ENCODE peak calls at places on chromosome 21, in five cellular contexts. W is CD4-positive, alpha-beta memory T cell; K is CD8-positive, alpha-beta memory T cell; U is A549; E is lower lobe of right lung. J is an unnamed sample.

GRCh38 chr21:26800455-26801454 is 44.5 kb downstream of the ADAMTS1 start:
- DNase-seq in U (no peak), K (no peak), W (no peak), E (no peak), J (no peak)

GRCh38 chr21:17726047-17726446 is 93.1 kb downstream of the C21orf91 start:
- DNase-seq in W (no peak), U (no peak), K (no peak), E (no peak), J (no peak)

GRCh38 chr21:19049567-19049966 is 646.0 kb upstream of the TMPRSS15 start:
- DNase-seq in E (no peak), U (no peak), K (no peak), W (no peak), J (no peak)

GRCh38 chr21:46489162-46489663 is 30.5 kb downstream of the DIP2A start:
- DNase-seq in W (no peak), K (no peak), E (no peak), U (no peak), J (no peak)

GRCh38 chr21:31564439-31564838 is 95.1 kb upstream of the SOD1 start:
- DNase-seq in U (no peak), K (no peak), E (no peak), W (no peak), J (peak; percentile 30)

GRCh38 chr21:25385912-25386474 is 221.3 kb downstream of the MRPL39 start:
- DNase-seq in K (peak; percentile 17), W (peak; percentile 31), U (peak; percentile 4), E (no peak), J (peak; percentile 43)

GRCh38 chr21:36661511-36662309 is 37.2 kb upstream of the SIM2 start:
- DNase-seq in K (no peak), W (no peak), E (no peak), U (peak; percentile 19), J (peak; percentile 39)

GRCh38 chr21:46202592-46203202 is 18.4 kb upstream of the SPATC1L start:
- DNase-seq in W (no peak), K (no peak), U (no peak), E (peak; percentile 19), J (no peak)

GRCh38 chr21:32190491-32191144 is 88.2 kb downstream of the MIS18A start:
- DNase-seq in U (no peak), E (no peak), K (no peak), W (no peak), J (no peak)

GRCh38 chr21:29418813-29419212 is 120.1 kb downstream of the BACH1 start:
- DNase-seq in W (no peak), U (no peak), E (no peak), K (no peak), J (no peak)

GRCh38 chr21:22258821-22259220 is 1260.6 kb downstream of the NCAM2 start:
- DNase-seq in U (no peak), W (no peak), E (no peak), K (no peak), J (no peak)

GRCh38 chr21:38987551-38988210 is 182.0 kb downstream of the ETS2 start:
- DNase-seq in W (no peak), E (no peak), U (no peak), K (no peak), J (no peak)

GRCh38 chr21:38989745-38990423 is 184.2 kb downstream of the ETS2 start:
- DNase-seq in U (no peak), K (no peak), W (no peak), E (no peak), J (peak; percentile 71)

GRCh38 chr21:38990424-38990794 is 184.7 kb downstream of the ETS2 start:
- DNase-seq in U (no peak), K (no peak), E (no peak), W (no peak), J (no peak)

GRCh38 chr21:38988211-38989096 is 182.7 kb downstream of the ETS2 start:
- DNase-seq in K (no peak), E (no peak), U (no peak), W (no peak), J (no peak)

DNA sequence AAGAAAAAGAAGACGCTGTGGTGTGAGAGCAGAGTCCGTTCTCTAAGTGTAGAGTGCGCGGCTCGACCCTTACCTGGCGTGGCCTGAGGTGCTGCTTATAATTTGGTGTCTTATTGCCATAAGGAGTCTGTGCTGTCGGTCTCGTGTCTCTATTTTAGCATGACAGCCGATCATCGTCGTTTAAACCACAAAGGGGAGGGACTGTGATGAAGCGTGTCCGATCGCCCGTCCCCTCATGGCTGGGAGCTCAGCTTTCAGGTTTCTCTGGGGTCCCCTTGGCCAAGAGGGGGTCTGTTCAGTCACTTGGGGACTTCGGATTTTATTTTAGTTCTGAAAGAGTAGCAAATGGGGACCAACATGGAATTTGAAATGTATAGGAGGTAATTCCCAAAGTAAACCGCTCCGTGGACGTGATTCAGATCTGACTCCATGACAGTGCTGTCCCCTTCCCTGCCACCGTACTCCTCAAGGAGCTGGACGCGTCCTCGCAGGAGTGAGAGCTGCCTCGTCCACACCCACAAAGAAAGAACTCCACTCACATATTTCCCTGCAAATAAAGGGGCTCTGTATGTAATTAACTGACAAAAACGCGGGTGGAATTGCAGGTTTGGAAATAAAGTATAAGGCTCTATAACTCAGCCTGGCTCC is 183.5 kb downstream of the ETS2 start:
- DNase-seq in U (no peak), E (no peak), W (no peak), K (no peak), J (no peak)
- H3K4me1 ChIP-seq in U (peaks cover 13% of the 10 kb centered on the region), E (peaks cover 97% of the 10 kb centered on the region), W (no peaks in the 10 kb centered on the region), K (no peaks in the 10 kb centered on the region), J (peaks cover 76% of the 10 kb centered on the region)

GRCh38 chr21:37717534-37717933 is 198.7 kb downstream of the KCNJ6 start:
- DNase-seq in K (no peak), E (no peak), W (no peak), U (no peak), J (no peak)
- H3K4me1 ChIP-seq in K (no peaks in the 10 kb centered on the region), E (no peaks in the 10 kb centered on the region), W (no peaks in the 10 kb centered on the region), U (no peaks in the 10 kb centered on the region), J (no peaks in the 10 kb centered on the region)

GRCh38 chr21:15001113-15001512 is 63.7 kb downstream of the NRIP1 start:
- DNase-seq in W (no peak), K (no peak), U (no peak), E (no peak), J (no peak)
- H3K4me1 ChIP-seq in W (peaks cover 11% of the 10 kb centered on the region), K (peaks cover 13% of the 10 kb centered on the region), U (peaks cover 88% of the 10 kb centered on the region), E (peaks cover 34% of the 10 kb centered on the region), J (peaks cover 43% of the 10 kb centered on the region)

GRCh38 chr21:33197546-33197945 is 32.2 kb upstream of the IFNAR2 start:
- DNase-seq in K (no peak), E (no peak), W (no peak), U (no peak), J (peak; percentile 18)

GRCh38 chr21:33196956-33197374 is 32.8 kb upstream of the IFNAR2 start:
- DNase-seq in K (peak; percentile 40), U (peak; percentile 36), W (peak; percentile 48), E (peak; percentile 70), J (peak; percentile 40)

GRCh38 chr21:33199516-33200217 is 30.1 kb upstream of the IFNAR2 start:
- DNase-seq in E (no peak), K (peak; percentile 74), W (peak; percentile 87), U (peak; percentile 69), J (peak; percentile 79)

GRCh38 chr21:33201945-33202344 is 27.8 kb upstream of the IFNAR2 start:
- DNase-seq in W (no peak), U (no peak), K (no peak), E (no peak), J (peak; percentile 31)

DNA sequence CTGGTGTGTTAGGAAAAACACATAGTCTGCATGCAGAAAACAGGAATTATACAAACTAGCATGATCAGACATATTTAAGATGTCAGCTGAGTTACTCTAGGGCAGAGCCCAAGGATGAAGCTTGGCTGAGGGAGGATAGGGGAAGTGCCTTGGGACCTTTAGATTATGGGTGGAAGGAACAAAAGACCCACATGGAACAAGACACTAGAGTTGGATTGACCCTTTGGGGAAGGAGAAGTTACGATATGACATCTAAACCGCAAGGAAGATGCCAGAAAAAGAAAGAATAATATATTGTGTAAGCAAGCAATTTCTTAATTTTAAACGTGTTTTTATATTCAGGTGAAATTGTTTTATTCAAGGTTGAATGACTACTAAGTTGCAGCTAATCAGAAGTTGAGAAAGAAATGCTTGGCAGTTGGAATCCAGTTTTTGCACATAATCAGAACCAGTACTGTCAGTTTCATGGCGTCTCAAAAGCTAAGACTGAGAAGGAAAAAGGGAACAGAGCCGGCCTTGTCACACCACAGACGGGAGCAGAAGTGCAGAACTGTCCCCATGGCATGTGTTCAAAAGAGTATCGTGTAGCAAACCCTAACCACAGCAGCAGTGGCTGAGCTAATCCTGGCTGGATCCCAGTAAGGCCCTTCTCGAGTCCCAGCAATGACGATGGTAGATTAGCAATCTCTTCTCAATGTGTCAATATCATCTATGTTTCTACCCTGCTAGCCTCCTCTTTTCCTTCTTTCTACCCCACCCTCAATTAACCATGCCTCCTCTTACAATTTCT is 31.2 kb upstream of the IFNAR2 start:
- DNase-seq in W (no peak), E (peak; percentile 76), U (no peak), K (no peak), J (no peak)
- H3K4me1 ChIP-seq in W (peaks cover 16% of the 10 kb centered on the region), E (peaks cover 46% of the 10 kb centered on the region), U (peaks cover 30% of the 10 kb centered on the region), K (peaks cover 7% of the 10 kb centered on the region), J (peaks cover under 1% of the 10 kb centered on the region)

GRCh38 chr21:42678618-42679295 is 25.3 kb downstream of the PDE9A start:
- DNase-seq in U (no peak), E (no peak), K (no peak), W (no peak), J (no peak)

GRCh38 chr21:42679319-42679981 is 26.0 kb downstream of the PDE9A start:
- DNase-seq in U (no peak), W (no peak), K (no peak), E (no peak), J (no peak)

GRCh38 chr21:42681296-42682206 is 28.1 kb downstream of the PDE9A start:
- DNase-seq in U (no peak), E (no peak), K (no peak), W (no peak), J (no peak)

GRCh38 chr21:42680429-42680828 is 27.0 kb downstream of the PDE9A start:
- DNase-seq in W (no peak), E (no peak), K (no peak), U (no peak), J (no peak)

DNA sequence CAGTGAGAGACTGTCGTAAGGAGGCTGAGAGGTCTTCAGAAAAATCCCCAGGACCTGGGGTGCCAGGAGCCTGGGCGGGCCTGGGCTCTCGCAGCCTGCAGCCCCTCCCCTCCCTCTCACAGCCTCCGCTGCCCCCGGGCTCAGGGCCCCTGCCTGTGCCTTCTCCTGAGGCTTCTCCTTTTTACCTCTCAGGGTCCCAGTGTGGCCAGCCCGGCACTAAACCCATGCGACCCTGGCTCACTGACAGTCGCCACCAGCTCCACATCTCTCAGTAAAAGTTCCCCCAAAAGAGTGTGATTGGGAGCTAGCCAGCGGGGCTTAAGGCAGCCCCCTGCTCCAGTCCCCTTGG is 26.5 kb downstream of the PDE9A start:
- DNase-seq in E (no peak), K (no peak), W (no peak), U (no peak), J (no peak)
- H3K4me1 ChIP-seq in E (peaks cover 6% of the 10 kb centered on the region), K (peaks cover 54% of the 10 kb centered on the region), W (peaks cover 41% of the 10 kb centered on the region), U (no peaks in the 10 kb centered on the region), J (peaks cover 44% of the 10 kb centered on the region)

GRCh38 chr21:45102391-45102932 is 28.1 kb downstream of the ADARB1 start:
- DNase-seq in K (no peak), U (peak; percentile 37), W (no peak), E (no peak), J (peak; percentile 86)
- H3K4me1 ChIP-seq in K (peaks cover 25% of the 10 kb centered on the region), U (peaks cover 19% of the 10 kb centered on the region), W (peaks cover 43% of the 10 kb centered on the region), E (peaks cover 52% of the 10 kb centered on the region), J (peaks cover 52% of the 10 kb centered on the region)